ENCODE peak calls at places on chromosomes 12 and 14, in six cellular contexts. X, W, G, K, T and Q are unnamed samples.

GRCh38 chr14:38089123-38089522 is 118.6 kb upstream of the SSTR1 start:
- DNase-seq in X (no peak), K (no peak), T (no peak), G (no peak), W (no peak), Q (no peak)

GRCh38 chr14:50619569-50620141 is 48.5 kb downstream of the SAV1 start:
- DNase-seq in T (no peak), G (peak), X (no peak), K (no peak), W (peak), Q (peak)

GRCh38 chr12:56476972-56477432 is 8.6 kb downstream of the SPRYD4 start:
- DNase-seq in K (no peak), X (no peak), G (no peak), T (no peak), W (no peak), Q (no peak)

GRCh38 chr14:92516966-92517350 is 3.4 kb downstream of the RIN3 start:
- DNase-seq in W (no peak), T (no peak), X (no peak), G (no peak), K (no peak), Q (no peak)

GRCh38 chr12:128258866-128259555 is 8.0 kb upstream of the TMEM132C start:
- DNase-seq in X (no peak), W (no peak), T (no peak), K (no peak), G (no peak), Q (no peak)

GRCh38 chr14:100592972-100593371 is 5.8 kb upstream of the BEGAIN start:
- DNase-seq in T (no peak), G (no peak), X (no peak), K (no peak), W (no peak), Q (no peak)

GRCh38 chr14:101823511-101824120 is 62.1 kb downstream of the PPP2R5C start:
- DNase-seq in T (no peak), X (peak), G (peak), W (peak), K (peak), Q (peak)

GRCh38 chr12:30643366-30643765 is 52.3 kb downstream of the IPO8 start:
- DNase-seq in T (no peak), X (no peak), W (peak), G (no peak), K (no peak), Q (no peak)

GRCh38 chr12:6425588-6426531 is 18.9 kb upstream of the CD27 start:
- DNase-seq in K (no peak), W (no peak), G (no peak), T (no peak), X (peak), Q (no peak)